ENCODE peak calls at places on chromosomes 1 and 21, in eight cellular contexts. Q is foreskin fibroblast, V is HFF-Myc, C is sigmoid colon, M is lower lobe of right lung, I is ovary, Z is thoracic aorta, L is colonic mucosa. W is an unnamed sample.
A peak's percentile ranks its signal among the peaks of the same experiment; 100 is the strongest.

GRCh38 chr1:242454262-242455051 is 70.0 kb downstream of the PLD5 start:
- DNase-seq in L (no peak), I (no peak), V (no peak), C (no peak), Z (no peak), M (no peak), Q (peak; percentile 63), W (no peak)

GRCh38 chr1:48947761-48948537 is 171.3 kb upstream of the BEND5 start:
- DNase-seq in Q (peak; percentile 2), C (no peak), Z (no peak), L (no peak), M (no peak), I (no peak), V (no peak), W (no peak)

GRCh38 chr1:35532497-35533226 is 24.5 kb downstream of the KIAA0319L start:
- DNase-seq in M (no peak), C (no peak), L (no peak), Z (no peak), Q (no peak), I (no peak), V (no peak), W (no peak)

GRCh38 chr1:6353948-6354658 is 39.5 kb downstream of the ACOT7 start:
- DNase-seq in Q (peak; percentile 31), I (no peak), L (peak; percentile 87), Z (no peak), M (peak; percentile 78), V (no peak), C (no peak), W (no peak)

GRCh38 chr21:41950941-41951408 is 2.8 kb downstream of the C2CD2 start:
- DNase-seq in Q (no peak), L (no peak), I (no peak), V (no peak), M (no peak), C (no peak), Z (no peak), W (no peak)

GRCh38 chr21:38244885-38245869 is 11.6 kb upstream of the KCNJ15 start:
- DNase-seq in V (peak; percentile 98), L (no peak), Z (no peak), M (no peak), Q (peak; percentile 95), C (no peak), I (no peak), W (no peak)

GRCh38 chr1:216690593-216690992 is 32.6 kb downstream of the ESRRG start:
- DNase-seq in M (no peak), C (no peak), Z (no peak), Q (no peak), I (no peak), V (no peak), L (no peak), W (no peak)

GRCh38 chr1:243216741-243217140 is 38.3 kb downstream of the CEP170 start:
- DNase-seq in Q (peak; percentile 52), C (no peak), V (no peak), Z (no peak), I (no peak), L (no peak), M (no peak), W (no peak)

GRCh38 chr1:186923434-186923833 is 94.7 kb downstream of the PLA2G4A start:
- DNase-seq in I (no peak), M (no peak), V (no peak), Q (no peak), Z (no peak), C (no peak), L (no peak), W (no peak)

GRCh38 chr1:11697188-11697892 is 5.8 kb downstream of the DRAXIN start:
- DNase-seq in I (no peak), V (no peak), L (no peak), Z (no peak), C (no peak), M (no peak), Q (no peak), W (no peak)

GRCh38 chr1:100452641-100453040 is 85.3 kb upstream of the GPR88 start:
- DNase-seq in Q (no peak), L (no peak), Z (no peak), C (no peak), V (no peak), M (no peak), I (no peak), W (no peak)

GRCh38 chr1:205228052-205228451 is 306 bp downstream of the TMCC2 start:
- DNase-seq in V (no peak), M (no peak), L (no peak), Q (no peak), Z (no peak), I (peak; percentile 37), C (no peak), W (no peak)
- H3K4me3 ChIP-seq in V (peak overlapping the region; percentile 48), M (peak overlapping the region; percentile 67), L (peak overlapping the region; percentile 35), Q (peak overlapping the region; percentile 58), Z (peak overlapping the region; percentile 83), I (peak overlapping the region; percentile 61), C (peak overlapping the region; percentile 38), W (peak overlapping the region; percentile 30)

DNA sequence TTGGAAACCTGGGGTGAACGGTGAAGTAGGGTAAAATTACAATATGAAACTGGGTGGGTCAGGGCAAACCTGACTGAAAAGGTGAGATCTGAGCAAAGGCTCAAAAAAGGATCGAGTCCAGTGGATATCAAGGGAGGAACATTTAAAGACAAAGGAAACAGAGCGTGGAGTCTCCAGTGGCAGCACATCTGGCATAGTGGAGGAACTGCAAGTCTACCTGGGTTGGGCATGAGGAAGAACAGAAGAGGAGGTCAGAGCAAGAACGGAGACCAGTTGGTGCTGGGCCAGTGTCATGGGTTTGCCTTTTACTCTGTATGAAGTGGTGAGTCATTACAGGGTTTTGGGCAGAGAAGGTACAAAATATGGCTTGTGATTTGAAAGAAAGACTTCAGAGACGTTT is 163.7 kb downstream of the NTPCR start:
- DNase-seq in M (no peak), Q (peak; percentile 25), V (no peak), C (no peak), L (no peak), I (no peak), Z (no peak), W (no peak)
- TF ChIP-seq CTCF in M (no peak), Q (no peak), V (no peak), C (no peak), L (no peak), I (no peak), Z (no peak), W (no peak)

DNA sequence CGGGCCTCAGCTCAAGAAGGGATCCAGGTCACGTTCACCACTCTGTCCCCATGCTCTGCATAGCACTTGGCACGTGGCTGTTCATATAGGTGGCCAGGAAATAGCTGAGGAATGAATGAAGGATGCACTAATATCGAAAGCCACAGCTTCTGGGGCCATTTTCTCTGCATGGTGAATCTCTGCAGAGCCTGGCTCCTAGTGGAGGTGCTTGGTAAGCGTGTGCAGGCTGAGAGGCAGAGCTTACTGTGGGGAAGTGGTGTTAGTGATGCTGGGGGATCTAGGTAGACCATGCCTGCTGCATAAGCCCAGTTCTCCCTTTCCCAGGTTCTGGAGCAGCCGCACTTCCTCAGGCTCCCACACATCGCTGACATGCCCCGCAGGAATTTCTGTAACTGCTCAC is 8.3 kb downstream of the CSRP1 start:
- DNase-seq in I (no peak), L (no peak), Z (no peak), M (no peak), C (no peak), V (no peak), Q (no peak), W (no peak)
- H3K4me3 ChIP-seq in I (no peak overlapping the region), L (no peak overlapping the region), Z (no peak overlapping the region), M (no peak overlapping the region), C (peak overlapping the region; percentile 1), V (no peak overlapping the region), Q (no peak overlapping the region), W (no peak overlapping the region)

GRCh38 chr1:219316066-219316465 is 142.4 kb downstream of the LYPLAL1 start:
- DNase-seq in I (no peak), C (no peak), M (no peak), Q (no peak), Z (no peak), L (no peak), V (no peak), W (no peak)

GRCh38 chr1:219318826-219319225 is 145.1 kb downstream of the LYPLAL1 start:
- DNase-seq in C (no peak), L (no peak), V (no peak), I (no peak), Z (no peak), Q (no peak), M (no peak), W (no peak)

GRCh38 chr1:219312967-219313366 is 139.3 kb downstream of the LYPLAL1 start:
- DNase-seq in I (no peak), Z (no peak), M (no peak), L (no peak), Q (peak; percentile 63), V (peak; percentile 17), C (no peak), W (no peak)

GRCh38 chr1:219313961-219314360 is 140.3 kb downstream of the LYPLAL1 start:
- DNase-seq in V (no peak), Z (no peak), Q (no peak), L (no peak), C (no peak), M (no peak), I (no peak), W (no peak)

GRCh38 chr1:219317762-219318353 is 144.2 kb downstream of the LYPLAL1 start:
- DNase-seq in Q (no peak), I (no peak), Z (no peak), M (no peak), C (no peak), L (no peak), V (no peak), W (no peak)
- TF ChIP-seq CTCF in Q (no peak), I (no peak), Z (no peak), M (peak; percentile 14), C (no peak), L (no peak), V (no peak), W (no peak)

DNA sequence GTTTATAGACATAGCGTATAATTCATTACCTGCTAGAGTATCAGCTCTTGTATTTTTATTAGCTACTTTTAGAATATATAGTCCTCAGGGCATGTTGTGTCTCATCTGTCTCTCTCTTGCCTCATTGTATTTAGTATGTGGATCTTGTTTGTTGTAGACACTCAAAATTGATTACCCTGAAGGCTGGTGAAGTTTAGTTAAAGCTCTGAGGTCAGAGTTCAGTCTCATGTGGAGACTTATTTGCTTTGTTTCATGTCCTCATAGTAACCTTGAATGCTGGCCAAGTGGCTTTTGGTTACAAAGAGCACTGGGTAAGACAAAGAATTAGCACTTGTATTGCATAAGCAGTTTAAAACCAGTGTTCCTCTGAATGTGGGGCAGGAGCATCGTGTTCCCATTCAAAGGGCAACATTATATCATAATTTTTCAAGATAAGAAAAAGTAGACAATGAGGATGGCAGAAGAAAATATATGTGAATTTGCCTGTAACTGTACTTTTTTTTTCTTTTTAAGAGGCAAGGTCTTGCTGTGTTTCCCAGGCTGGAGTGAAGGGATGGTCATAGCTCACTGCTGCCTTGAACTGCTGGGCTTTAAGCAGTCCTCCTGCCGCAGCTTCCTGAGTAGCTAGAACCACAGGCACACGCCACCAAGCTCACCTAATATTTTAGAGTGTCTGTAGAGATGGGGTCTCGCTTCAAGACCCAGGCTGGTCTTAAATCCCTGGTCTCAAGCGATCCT is 17.4 kb downstream of the CNST start:
- DNase-seq in M (no peak), L (peak; percentile 79), Q (peak; percentile 79), C (no peak), V (no peak), I (no peak), Z (no peak), W (peak; percentile 61)
- H3K4me3 ChIP-seq in M (no peak overlapping the region), L (no peak overlapping the region), Q (no peak overlapping the region), C (no peak overlapping the region), V (no peak overlapping the region), I (no peak overlapping the region), Z (no peak overlapping the region), W (no peak overlapping the region)